ENCODE peak calls at places on chromosomes 1 and 21, in six cellular contexts. U is NCI-H146, V is Calu3, P is GM23248, C is HS-5, W is T-cell. J is an unnamed sample.
A peak's percentile ranks its signal among the peaks of the same experiment; 100 is the strongest.

GRCh38 chr21:15932681-15933200 is 203.0 kb downstream of the USP25 start:
- DNase-seq in P (no peak), U (no peak), V (no peak), C (no peak), W (no peak), J (no peak)

GRCh38 chr1:84122780-84123382 is 21.2 kb upstream of the PRKACB start:
- DNase-seq in U (peak; percentile 50), V (peak; percentile 51), C (no peak), W (no peak), P (peak; percentile 70), J (no peak)

GRCh38 chr1:238088891-238089290 is 198.2 kb upstream of the ZP4 start:
- DNase-seq in V (no peak), P (no peak), C (no peak), U (no peak), W (no peak), J (no peak)

GRCh38 chr1:182317489-182318180 is 74.0 kb downstream of the GLUL start:
- DNase-seq in C (no peak), U (no peak), P (no peak), W (no peak), V (no peak), J (no peak)

GRCh38 chr1:244881552-244882280 is 17.4 kb upstream of the HNRNPU start:
- DNase-seq in V (no peak), W (no peak), U (no peak), P (no peak), C (no peak), J (no peak)

GRCh38 chr21:32382108-32382601 is 10.7 kb downstream of the URB1 start:
- DNase-seq in C (peak; percentile 55), V (no peak), W (no peak), U (peak; percentile 72), P (peak; percentile 69), J (peak; percentile 41)

GRCh38 chr21:34640858-34641257 is 25.9 kb upstream of the RCAN1 start:
- DNase-seq in V (no peak), U (no peak), C (peak; percentile 62), P (peak; percentile 92), W (no peak), J (peak; percentile 61)

GRCh38 chr1:116207126-116207735 is 96.0 kb downstream of the MAB21L3 start:
- DNase-seq in P (no peak), V (no peak), C (no peak), W (no peak), U (no peak), J (no peak)

GRCh38 chr1:56797079-56797685 is 22.0 kb downstream of the FYB2 start:
- DNase-seq in V (no peak), P (no peak), C (no peak), W (no peak), U (no peak), J (no peak)

GRCh38 chr1:114510235-114511047 is 562 bp downstream of the TRIM33 start:
- DNase-seq in U (peak; percentile 78), V (peak; percentile 34), P (peak; percentile 69), C (peak; percentile 10), W (no peak), J (no peak)

GRCh38 chr1:153959454-153959853 is 1.0 kb upstream of the CRTC2 start:
- DNase-seq in W (no peak), P (no peak), C (no peak), V (no peak), U (no peak), J (no peak)

GRCh38 chr1:204837440-204838084 is 33.1 kb upstream of the NFASC start:
- DNase-seq in V (peak; percentile 56), U (no peak), W (no peak), C (no peak), P (peak; percentile 74), J (no peak)

GRCh38 chr1:51981555-51981954 is 8.9 kb downstream of the RAB3B start:
- DNase-seq in W (no peak), V (no peak), P (no peak), U (no peak), C (no peak), J (no peak)

GRCh38 chr1:220325306-220325995 is 53.2 kb upstream of the RAB3GAP2 start:
- DNase-seq in P (no peak), V (no peak), C (no peak), U (no peak), W (no peak), J (no peak)

GRCh38 chr1:18900303-18900841 is 2.0 kb downstream of the ALDH4A1 start:
- DNase-seq in C (no peak), P (no peak), V (no peak), W (no peak), U (no peak), J (no peak)

GRCh38 chr1:115838805-115839705 is 1.9 kb downstream of the NHLH2 start:
- DNase-seq in C (no peak), W (no peak), U (no peak), P (peak; percentile 59), V (peak; percentile 13), J (no peak)